ENCODE peak calls at places on chromosome 10, in eight cellular contexts. One of them, this sample, is unnamed.

GRCh38 chr10:130021373-130021950 is 57.4 kb upstream of the EBF3 start:
- DNase-seq in NCI-H1694: no peak
- DNase-seq in NCI-H748 treated with DMSO at 0.1 percent for 48 hours: no peak
- DNase-seq in mammary epithelial cell: no peak
- DNase-seq in ELR: peak
- DNase-seq in stimulated activated naive CD4-positive, alpha-beta T cell: no peak
- DNase-seq in stimulated activated CD4-positive, alpha-beta T cell treated with anti-CD3 and anti-CD28 coated beads, Interleukin-4, amount 100 ng/mL, for 4 hours: no peak
- DNase-seq in ecto neural progenitor cell: peak
- DNase-seq in this sample: no peak

GRCh38 chr10:89369142-89370105 is 8.4 kb upstream of the IFIT1B start:
- DNase-seq in NCI-H1694: no peak
- DNase-seq in NCI-H748 treated with DMSO at 0.1 percent for 48 hours: no peak
- DNase-seq in mammary epithelial cell: no peak
- DNase-seq in ELR: peak
- DNase-seq in stimulated activated naive CD4-positive, alpha-beta T cell: peak
- DNase-seq in stimulated activated CD4-positive, alpha-beta T cell treated with anti-CD3 and anti-CD28 coated beads, Interleukin-4, amount 100 ng/mL, for 4 hours: no peak
- DNase-seq in ecto neural progenitor cell: no peak
- DNase-seq in this sample: no peak

GRCh38 chr10:79375321-79376077 is 28.2 kb downstream of the PPIF start:
- DNase-seq in NCI-H1694: no peak
- DNase-seq in NCI-H748 treated with DMSO at 0.1 percent for 48 hours: no peak
- DNase-seq in mammary epithelial cell: peak
- DNase-seq in ELR: peak
- DNase-seq in stimulated activated naive CD4-positive, alpha-beta T cell: no peak
- DNase-seq in stimulated activated CD4-positive, alpha-beta T cell treated with anti-CD3 and anti-CD28 coated beads, Interleukin-4, amount 100 ng/mL, for 4 hours: no peak
- DNase-seq in ecto neural progenitor cell: peak
- DNase-seq in this sample: peak

GRCh38 chr10:116274141-116274861 is 1.3 kb upstream of the GFRA1 start:
- DNase-seq in NCI-H1694: peak
- DNase-seq in NCI-H748 treated with DMSO at 0.1 percent for 48 hours: no peak
- DNase-seq in mammary epithelial cell: no peak
- DNase-seq in ELR: peak
- DNase-seq in stimulated activated naive CD4-positive, alpha-beta T cell: no peak
- DNase-seq in stimulated activated CD4-positive, alpha-beta T cell treated with anti-CD3 and anti-CD28 coated beads, Interleukin-4, amount 100 ng/mL, for 4 hours: no peak
- DNase-seq in ecto neural progenitor cell: peak
- DNase-seq in this sample: peak

GRCh38 chr10:60208676-60209269 is 180.9 kb downstream of the ANK3 start:
- DNase-seq in NCI-H1694: peak
- DNase-seq in NCI-H748 treated with DMSO at 0.1 percent for 48 hours: peak
- DNase-seq in mammary epithelial cell: peak
- DNase-seq in ELR: peak
- DNase-seq in stimulated activated naive CD4-positive, alpha-beta T cell: no peak
- DNase-seq in stimulated activated CD4-positive, alpha-beta T cell treated with anti-CD3 and anti-CD28 coated beads, Interleukin-4, amount 100 ng/mL, for 4 hours: no peak
- DNase-seq in ecto neural progenitor cell: no peak
- DNase-seq in this sample: no peak

GRCh38 chr10:112182808-112183328 is 697 bp downstream of the GPAM start:
- DNase-seq in NCI-H1694: no peak
- DNase-seq in NCI-H748 treated with DMSO at 0.1 percent for 48 hours: peak
- DNase-seq in mammary epithelial cell: no peak
- DNase-seq in ELR: peak
- DNase-seq in stimulated activated naive CD4-positive, alpha-beta T cell: no peak
- DNase-seq in stimulated activated CD4-positive, alpha-beta T cell treated with anti-CD3 and anti-CD28 coated beads, Interleukin-4, amount 100 ng/mL, for 4 hours: no peak
- DNase-seq in ecto neural progenitor cell: no peak
- DNase-seq in this sample: no peak

GRCh38 chr10:107899075-107899474 is 734.6 kb upstream of the SORCS1 start:
- DNase-seq in NCI-H1694: no peak
- DNase-seq in NCI-H748 treated with DMSO at 0.1 percent for 48 hours: no peak
- DNase-seq in mammary epithelial cell: peak
- DNase-seq in ELR: peak
- DNase-seq in stimulated activated naive CD4-positive, alpha-beta T cell: no peak
- DNase-seq in stimulated activated CD4-positive, alpha-beta T cell treated with anti-CD3 and anti-CD28 coated beads, Interleukin-4, amount 100 ng/mL, for 4 hours: no peak
- DNase-seq in ecto neural progenitor cell: no peak
- DNase-seq in this sample: no peak

GRCh38 chr10:70998086-70998485 is 109.7 kb upstream of the PCBD1 start:
- DNase-seq in NCI-H1694: no peak
- DNase-seq in NCI-H748 treated with DMSO at 0.1 percent for 48 hours: no peak
- DNase-seq in mammary epithelial cell: no peak
- DNase-seq in ELR: no peak
- DNase-seq in stimulated activated naive CD4-positive, alpha-beta T cell: no peak
- DNase-seq in stimulated activated CD4-positive, alpha-beta T cell treated with anti-CD3 and anti-CD28 coated beads, Interleukin-4, amount 100 ng/mL, for 4 hours: no peak
- DNase-seq in ecto neural progenitor cell: no peak
- DNase-seq in this sample: no peak

GRCh38 chr10:99523251-99523773 is 9.4 kb upstream of the NKX2-3 start:
- DNase-seq in NCI-H1694: no peak
- DNase-seq in NCI-H748 treated with DMSO at 0.1 percent for 48 hours: no peak
- DNase-seq in mammary epithelial cell: no peak
- DNase-seq in ELR: no peak
- DNase-seq in stimulated activated naive CD4-positive, alpha-beta T cell: no peak
- DNase-seq in stimulated activated CD4-positive, alpha-beta T cell treated with anti-CD3 and anti-CD28 coated beads, Interleukin-4, amount 100 ng/mL, for 4 hours: no peak
- DNase-seq in ecto neural progenitor cell: peak
- DNase-seq in this sample: no peak

GRCh38 chr10:113735913-113736312 is 15.6 kb upstream of the PLEKHS1 start:
- DNase-seq in NCI-H1694: no peak
- DNase-seq in NCI-H748 treated with DMSO at 0.1 percent for 48 hours: peak
- DNase-seq in mammary epithelial cell: no peak
- DNase-seq in ELR: peak
- DNase-seq in stimulated activated naive CD4-positive, alpha-beta T cell: no peak
- DNase-seq in stimulated activated CD4-positive, alpha-beta T cell treated with anti-CD3 and anti-CD28 coated beads, Interleukin-4, amount 100 ng/mL, for 4 hours: no peak
- DNase-seq in ecto neural progenitor cell: no peak
- DNase-seq in this sample: no peak

This sample was measured in breast epithelium.